ENCODE peak calls at places on chromosomes 6 and 20, in nine cellular contexts. C is transverse colon, P is stomach, I is sigmoid colon, N is SK-N-SH, H is K562, B is upper lobe of left lung, G is GM12878, K is H1. T is an unnamed sample. For H3K4me1, the result is how much of the 10 kb centered on the place peaks cover.

GRCh38 chr6:74451953-74452352 is 753.9 kb downstream of the COL12A1 start:
- DNase-seq in C (no peak), P (no peak), I (no peak), N (no peak), H (no peak), B (no peak), G (no peak), K (no peak), T (no peak)

GRCh38 chr6:5681480-5681879 is 325.2 kb downstream of the NRN1 start:
- DNase-seq in C (no peak), P (no peak), I (no peak), N (no peak), H (no peak), B (no peak), G (no peak), K (no peak), T (no peak)

GRCh38 chr6:24537082-24537699 is 42.4 kb downstream of the ALDH5A1 start:
- DNase-seq in C (no peak), P (no peak), I (no peak), N (no peak), H (no peak), B (no peak), G (no peak), K (no peak), T (no peak)

GRCh38 chr6:18178959-18179358 is 23.7 kb downstream of the KDM1B start:
- DNase-seq in C (no peak), P (no peak), I (no peak), N (no peak), H (no peak), B (no peak), G (no peak), K (no peak), T (no peak)

GRCh38 chr6:100099189-100100074 is 105.4 kb upstream of the MCHR2 start:
- DNase-seq in C (no peak), P (no peak), I (no peak), N (peak), H (no peak), B (no peak), G (no peak), K (no peak), T (no peak)

GRCh38 chr6:99882151-99882702 is 111.8 kb downstream of the MCHR2 start:
- DNase-seq in C (no peak), P (no peak), I (no peak), N (no peak), H (no peak), B (no peak), G (no peak), K (no peak), T (no peak)

GRCh38 chr6:53306819-53307347 is 41.9 kb downstream of the ELOVL5 start:
- DNase-seq in C (no peak), P (no peak), I (no peak), N (no peak), H (no peak), B (no peak), G (peak), K (no peak), T (no peak)

GRCh38 chr6:110352603-110353303 is 5.4 kb downstream of the METTL24 start:
- DNase-seq in C (no peak), P (no peak), I (no peak), N (no peak), H (no peak), B (no peak), G (no peak), K (no peak), T (no peak)

GRCh38 chr6:146968041-146968760 is 236.0 kb upstream of the STXBP5 start:
- DNase-seq in C (no peak), P (no peak), I (no peak), N (peak), H (no peak), B (no peak), G (no peak), K (no peak), T (no peak)

GRCh38 chr20:48680650-48681049 is 147.1 kb downstream of the PREX1 start:
- DNase-seq in C (no peak), P (no peak), I (no peak), N (no peak), H (no peak), B (no peak), G (no peak), K (no peak), T (no peak)

GRCh38 chr6:9431945-9432344 is 982.9 kb downstream of the TFAP2A start:
- DNase-seq in C (no peak), P (no peak), I (no peak), N (no peak), H (no peak), B (no peak), G (no peak), K (no peak), T (no peak)

GRCh38 chr6:116012966-116013365 is 47.7 kb downstream of the FRK start:
- DNase-seq in C (no peak), P (no peak), I (no peak), N (no peak), H (no peak), B (no peak), G (no peak), K (no peak), T (no peak)

GRCh38 chr6:12875061-12875460 is 158.5 kb downstream of the PHACTR1 start:
- DNase-seq in C (no peak), P (no peak), I (no peak), N (no peak), H (no peak), B (no peak), G (no peak), K (no peak), T (no peak)

GRCh38 chr20:60553095-60553494 is 594.9 kb downstream of the CDH26 start:
- DNase-seq in C (no peak), P (no peak), I (no peak), N (no peak), H (no peak), B (no peak), G (no peak), K (no peak), T (no peak)

GRCh38 chr6:157148391-157149323 is 174.7 kb downstream of the TMEM242 start:
- DNase-seq in C (peak), P (peak), I (peak), N (peak), H (no peak), B (peak), G (no peak), K (no peak), T (no peak)

GRCh38 chr6:158774734-158775449 is 44.3 kb downstream of the EZR start:
- DNase-seq in C (no peak), P (no peak), I (peak), N (no peak), H (no peak), B (no peak), G (no peak), K (no peak), T (no peak)

GRCh38 chr20:58709013-58709702 is 16.6 kb downstream of the NPEPL1 start:
- DNase-seq in C (no peak), P (peak), I (peak), N (peak), H (no peak), B (no peak), G (no peak), K (peak), T (peak)

GRCh38 chr20:19885981-19886665 is 128.1 kb downstream of the RIN2 start:
- DNase-seq in C (peak), P (peak), I (peak), N (no peak), H (no peak), B (peak), G (no peak), K (no peak), T (no peak)

GRCh38 chr6:31660998-31661866 is 654 bp upstream of the C6orf47 start:
- DNase-seq in C (no peak), P (no peak), I (no peak), N (no peak), H (peak), B (no peak), G (no peak), K (no peak), T (no peak)

GRCh38 chr6:33740204-33740608 is 6.5 kb downstream of the IP6K3 start:
- DNase-seq in C (no peak), P (no peak), I (no peak), N (no peak), H (no peak), B (no peak), G (no peak), K (no peak), T (no peak)

GRCh38 chr6:119557239-119557638 is 207.7 kb upstream of the MAN1A1 start:
- DNase-seq in C (no peak), P (no peak), I (no peak), N (no peak), H (no peak), B (no peak), G (no peak), K (no peak), T (no peak)

GRCh38 chr20:19888269-19888669 is 128.9 kb upstream of the NAA20 start:
- DNase-seq in C (peak), P (no peak), I (peak), N (no peak), H (no peak), B (no peak), G (no peak), K (no peak), T (no peak)

DNA sequence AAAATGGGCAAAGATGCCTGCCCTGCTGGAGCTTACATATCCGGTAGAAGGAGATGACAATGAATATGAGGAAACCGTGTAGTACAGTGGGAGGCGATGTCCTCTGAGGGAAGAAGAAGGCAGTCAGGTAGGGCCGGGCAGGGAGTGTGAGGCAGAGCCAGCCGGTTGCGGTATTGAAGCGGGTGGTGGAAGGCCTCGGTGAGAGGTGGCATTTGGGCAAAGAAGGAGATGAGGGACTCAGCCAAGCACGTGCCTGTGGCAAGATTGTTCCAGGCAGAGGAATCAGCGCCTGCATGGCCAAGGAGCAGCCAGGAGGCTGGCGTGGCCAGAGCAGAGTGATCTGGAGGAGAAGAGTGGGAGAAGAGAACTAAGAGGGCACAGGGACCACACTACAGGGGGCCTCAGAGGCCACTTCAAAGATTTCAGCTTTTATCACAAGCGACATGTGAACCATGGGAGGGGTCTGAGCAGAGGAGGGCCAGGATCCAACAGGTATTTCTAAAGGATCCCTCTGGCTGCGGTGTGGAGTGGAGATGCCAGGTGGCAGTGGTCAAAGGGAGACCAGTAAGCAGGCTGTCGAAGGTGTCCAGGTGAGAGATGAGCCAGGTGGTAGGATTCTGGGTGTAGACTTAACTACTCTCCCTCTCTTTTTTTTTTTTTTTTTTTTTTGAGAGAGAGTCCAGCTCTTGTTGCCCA is 13.8 kb downstream of the MDFI start:
- DNase-seq in C (no peak), P (no peak), I (peak), N (no peak), H (no peak), B (no peak), G (no peak), K (no peak), T (no peak)
- TF ChIP-seq POLR2AphosphoS5 in C (no peak), P (no peak), I (no peak), N (no peak), H (no peak), B (no peak), G (no peak), K (no peak), T (no peak)

DNA sequence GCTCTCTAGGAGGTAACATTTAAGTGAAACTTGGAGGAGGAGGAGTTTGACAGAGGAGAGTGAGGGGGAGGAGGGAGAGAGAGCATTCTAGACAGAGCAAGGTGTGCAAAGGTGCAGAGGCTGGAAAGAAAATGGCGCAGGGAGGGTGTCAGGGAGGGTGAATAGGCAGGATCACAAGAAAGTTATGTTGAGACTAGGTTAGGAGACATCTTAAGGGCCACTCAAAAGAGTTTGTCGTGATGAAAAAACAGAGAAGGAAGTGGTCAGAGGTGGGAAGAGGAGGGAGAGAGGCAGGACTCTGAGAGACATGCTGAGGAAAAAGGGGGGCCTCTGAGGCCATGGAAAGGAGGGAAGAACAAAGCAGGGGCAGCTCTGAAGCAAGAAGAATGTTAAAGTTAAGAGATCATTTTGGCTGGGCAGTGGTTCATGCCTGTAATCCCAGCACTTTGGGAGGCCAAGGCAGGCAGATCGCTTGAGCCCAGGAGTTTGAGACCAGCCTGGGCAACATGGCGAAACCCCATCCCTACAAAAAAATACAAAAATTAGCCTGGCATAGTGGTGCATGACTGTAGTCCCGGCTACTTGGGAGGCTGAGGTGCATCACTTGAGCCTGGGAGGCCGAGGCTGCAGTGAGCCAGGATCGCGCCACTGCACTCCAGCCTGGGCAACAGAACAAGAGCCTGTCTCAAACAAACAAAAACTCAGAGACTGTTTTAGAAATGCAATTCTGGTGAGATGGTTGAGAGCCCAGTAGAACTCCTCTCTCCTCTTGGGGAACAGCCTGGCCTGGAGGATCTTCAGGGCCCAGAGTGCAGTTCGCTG is 23.2 kb upstream of the FAM83C start:
- DNase-seq in C (no peak), P (no peak), I (no peak), N (no peak), H (no peak), B (no peak), G (no peak), K (no peak), T (no peak)
- H3K4me1 ChIP-seq in C (under half), P (under half), I (half or more), N (under half), H (under half), B (under half), G (under half), K (under half), T (under half)

GRCh38 chr6:44117397-44118128 is 9.7 kb downstream of the MRPL14 start:
- DNase-seq in C (no peak), P (peak), I (no peak), N (no peak), H (no peak), B (no peak), G (no peak), K (no peak), T (no peak)

GRCh38 chr6:44113396-44113795 is 13.9 kb downstream of the MRPL14 start:
- DNase-seq in C (no peak), P (no peak), I (no peak), N (peak), H (no peak), B (no peak), G (no peak), K (no peak), T (no peak)

GRCh38 chr6:44115866-44116265 is 11.4 kb downstream of the MRPL14 start:
- DNase-seq in C (no peak), P (no peak), I (no peak), N (no peak), H (no peak), B (no peak), G (no peak), K (no peak), T (no peak)

GRCh38 chr6:44119704-44120262 is 7.5 kb downstream of the MRPL14 start:
- DNase-seq in C (no peak), P (no peak), I (no peak), N (no peak), H (no peak), B (no peak), G (no peak), K (no peak), T (no peak)

GRCh38 chr6:44116643-44117382 is 10.4 kb downstream of the MRPL14 start:
- DNase-seq in C (no peak), P (no peak), I (no peak), N (no peak), H (no peak), B (no peak), G (no peak), K (no peak), T (no peak)
- TF ChIP-seq EP300 in C (no peak), P (no peak), I (no peak), N (no peak), H (no peak), B (no peak), G (no peak), K (no peak), T (no peak)

GRCh38 chr20:32111763-32112162 is 2.2 kb downstream of the TM9SF4 start:
- DNase-seq in C (no peak), P (no peak), I (no peak), N (no peak), H (no peak), B (no peak), G (no peak), K (no peak), T (no peak)
- TF ChIP-seq POLR2AphosphoS5 in C (no peak), P (no peak), I (no peak), N (no peak), H (no peak), B (no peak), G (no peak), K (no peak), T (no peak)

GRCh38 chr6:136784910-136785746 is 7.1 kb downstream of the MAP3K5 start:
- DNase-seq in C (peak), P (peak), I (peak), N (no peak), H (no peak), B (no peak), G (no peak), K (no peak), T (no peak)
- H3K4me1 ChIP-seq in C (under half), P (half or more), I (under half), N (under half), H (under half), B (half or more), G (under half), K (under half), T (half or more)